ENCODE peak calls at places on chromosomes 6 and 20, in four cellular contexts. L is tibial nerve, I is psoas muscle, R is stomach. A is an unnamed sample.

GRCh38 chr20:4873396-4873795 is 127.9 kb downstream of the SLC23A2 start:
- DNase-seq in L (no peak), I (no peak), R (no peak), A (no peak)

GRCh38 chr6:150200428-150201105 is 57.7 kb downstream of the PPP1R14C start:
- DNase-seq in L (no peak), I (no peak), R (no peak), A (no peak)

GRCh38 chr6:132236744-132237143 is 164.5 kb downstream of the MOXD1 start:
- DNase-seq in L (no peak), I (no peak), R (no peak), A (no peak)

GRCh38 chr6:16322666-16323312 is 84.4 kb downstream of the GMPR start:
- DNase-seq in L (peak), I (peak), R (peak), A (peak)

GRCh38 chr20:4283011-4283410 is 267.7 kb upstream of the RNF24 start:
- DNase-seq in L (no peak), I (no peak), R (no peak), A (no peak)

GRCh38 chr6:117951783-117952182 is 44.7 kb downstream of the SLC35F1 start:
- DNase-seq in L (no peak), I (no peak), R (no peak), A (no peak)

GRCh38 chr6:165895421-165896165 is 232.6 kb upstream of the PDE10A start:
- DNase-seq in L (no peak), I (no peak), R (no peak), A (no peak)

GRCh38 chr20:16206817-16207216 is 366.4 kb downstream of the KIF16B start:
- DNase-seq in L (no peak), I (no peak), R (no peak), A (no peak)

GRCh38 chr6:36958775-36959554 is 4.4 kb downstream of the PI16 start:
- DNase-seq in L (no peak), I (no peak), R (no peak), A (no peak)
- TF ChIP-seq CTCF in L (no peak), I (no peak), R (no peak), A (no peak)

GRCh38 chr20:62952373-62953166 is at the start of gene SLC17A9:
- DNase-seq in L (peak), I (peak), R (peak), A (no peak)
- TF ChIP-seq CTCF in L (no peak), I (no peak), R (peak), A (no peak)

GRCh38 chr6:44630125-44631028 is 242.9 kb downstream of the CDC5L start:
- DNase-seq in L (no peak), I (no peak), R (peak), A (no peak)
- TF ChIP-seq CTCF in L (peak), I (no peak), R (peak), A (peak)

GRCh38 chr6:46129634-46130505 is at the start of gene ENPP4:
- DNase-seq in L (peak), I (peak), R (peak), A (peak)
- TF ChIP-seq CTCF in L (peak), I (no peak), R (no peak), A (peak)

DNA sequence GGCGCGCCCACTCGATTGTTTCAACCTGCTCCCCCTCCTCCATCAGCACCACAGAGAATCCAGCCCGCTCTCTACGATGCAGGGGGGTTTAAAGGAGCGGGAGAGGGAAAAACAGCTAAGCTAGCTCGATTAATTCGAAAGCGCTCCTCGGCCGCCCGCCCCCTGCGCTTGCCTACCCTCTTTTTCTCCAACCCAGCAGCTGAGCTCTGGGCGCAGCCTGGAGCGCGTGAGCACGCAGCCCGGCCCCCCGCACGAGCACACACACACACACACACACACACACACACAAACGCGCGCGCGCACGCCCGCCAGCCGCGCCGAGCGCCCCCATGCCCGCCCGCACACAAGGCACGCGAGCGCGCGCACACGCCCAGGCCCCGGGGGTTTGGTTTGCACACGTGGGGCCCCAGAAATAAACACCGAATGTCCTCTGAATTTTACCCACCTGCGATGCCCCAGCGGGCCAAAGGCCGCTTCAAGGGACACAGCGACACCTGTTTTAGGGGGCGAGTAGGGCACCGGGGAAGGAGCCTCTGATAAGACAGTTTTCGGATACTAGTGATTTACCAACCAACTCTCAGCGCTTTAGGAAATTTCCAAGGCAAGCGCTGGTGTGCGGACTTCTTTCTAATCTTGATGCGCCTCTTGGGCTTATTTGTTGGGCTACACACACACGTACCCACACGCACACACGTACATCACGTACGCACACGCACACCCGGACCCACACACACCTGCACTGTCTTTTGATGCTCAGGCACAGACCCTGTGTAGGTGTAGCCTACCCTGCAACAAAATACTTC is 787 bp upstream of the NRN1 start:
- DNase-seq in L (no peak), I (peak), R (no peak), A (peak)
- TF ChIP-seq CTCF in L (no peak), I (peak), R (no peak), A (no peak)

DNA sequence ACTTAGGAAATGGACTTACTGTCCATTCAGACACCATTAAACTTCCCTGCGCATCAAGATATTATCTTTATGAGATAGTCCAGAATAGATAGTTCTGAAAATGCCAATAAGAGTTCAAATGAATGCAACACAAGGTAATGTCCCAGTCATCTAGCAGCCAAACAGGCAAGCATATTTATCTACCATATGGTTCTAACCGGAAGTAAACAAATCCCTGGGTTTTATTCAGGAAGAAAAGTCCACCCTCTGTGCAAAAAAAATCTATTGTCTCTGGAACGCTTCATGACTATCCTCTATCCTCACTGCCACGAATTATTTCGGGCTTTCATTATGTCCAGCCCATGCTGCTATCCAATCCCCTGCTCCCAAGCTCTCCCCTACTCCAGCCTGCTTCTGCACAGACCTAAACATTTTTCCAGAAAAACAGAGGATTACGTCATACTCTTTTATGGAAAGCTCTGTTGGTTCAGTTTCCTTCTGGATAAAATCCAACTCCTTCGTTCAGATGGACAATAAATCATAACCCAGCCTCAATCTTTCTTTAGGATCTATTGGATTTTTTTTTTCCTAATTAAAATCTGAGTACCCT is 11.4 kb downstream of the PPIL6 start:
- DNase-seq in L (no peak), I (no peak), R (no peak), A (no peak)
- TF ChIP-seq CTCF in L (no peak), I (no peak), R (no peak), A (no peak)

GRCh38 chr6:141988327-141988726 is 144.4 kb upstream of the GJE1 start:
- DNase-seq in L (no peak), I (no peak), R (no peak), A (no peak)
- TF ChIP-seq CTCF in L (no peak), I (no peak), R (no peak), A (no peak)

GRCh38 chr20:2691127-2691526 is 1.5 kb upstream of the EBF4 start:
- DNase-seq in L (no peak), I (no peak), R (no peak), A (no peak)
- TF ChIP-seq CTCF in L (no peak), I (no peak), R (no peak), A (no peak)

GRCh38 chr6:43361269-43361668 is 8.2 kb downstream of the ZNF318 start:
- DNase-seq in L (no peak), I (no peak), R (no peak), A (no peak)
- TF ChIP-seq CTCF in L (no peak), I (no peak), R (no peak), A (no peak)